ENCODE peak calls at places on chromosomes 3 and 15, in eight cellular contexts. Q is GM19239; G is NCI-H1694 treated with DMSO at 0.1 percent for 48 hours; B is NCI-H345; H is effector memory CD8-positive, alpha-beta T cell; N is pulmonary artery endothelial cell; C is right cardiac atrium; R is CD4-positive, alpha-beta T cell. M is an unnamed sample.

GRCh38 chr3:149247929-149248691 is 26.5 kb upstream of the CP start:
- DNase-seq in Q (no peak), G (no peak), B (no peak), H (no peak), N (no peak), C (no peak), R (no peak), M (no peak)

GRCh38 chr3:98887684-98888083 is 13.8 kb downstream of the DCBLD2 start:
- DNase-seq in Q (no peak), G (no peak), B (no peak), H (no peak), N (no peak), C (no peak), R (no peak), M (no peak)

GRCh38 chr3:173111321-173111720 is 29.7 kb downstream of the SPATA16 start:
- DNase-seq in Q (no peak), G (no peak), B (no peak), H (no peak), N (no peak), C (no peak), R (no peak), M (no peak)

GRCh38 chr3:40185029-40185695 is 124.3 kb upstream of the EIF1B start:
- DNase-seq in Q (no peak), G (no peak), B (no peak), H (no peak), N (no peak), C (no peak), R (no peak), M (no peak)

GRCh38 chr3:96986241-96986640 is 171.8 kb downstream of the EPHA6 start:
- DNase-seq in Q (no peak), G (no peak), B (peak), H (no peak), N (no peak), C (no peak), R (no peak), M (no peak)

GRCh38 chr15:56948766-56949105 is 30.3 kb downstream of the TCF12 start:
- DNase-seq in Q (no peak), G (no peak), B (no peak), H (no peak), N (no peak), C (no peak), R (no peak), M (no peak)

GRCh38 chr3:128923607-128924385 is 44.4 kb downstream of the ACAD9 start:
- DNase-seq in Q (no peak), G (peak), B (no peak), H (no peak), N (no peak), C (no peak), R (no peak), M (no peak)

GRCh38 chr3:152268501-152269422 is at the start of gene MBNL1:
- DNase-seq in Q (no peak), G (peak), B (peak), H (peak), N (peak), C (peak), R (peak), M (peak)

GRCh38 chr15:85329561-85330421 is 50.6 kb upstream of the AKAP13 start:
- DNase-seq in Q (peak), G (no peak), B (no peak), H (no peak), N (no peak), C (no peak), R (no peak), M (peak)

GRCh38 chr3:57446318-57446841 is 97.8 kb downstream of the DNAH12 start:
- DNase-seq in Q (no peak), G (no peak), B (no peak), H (no peak), N (no peak), C (no peak), R (no peak), M (no peak)

GRCh38 chr15:65087873-65088642 is 11.5 kb downstream of the KBTBD13 start:
- DNase-seq in Q (no peak), G (no peak), B (no peak), H (no peak), N (no peak), C (peak), R (no peak), M (no peak)

GRCh38 chr3:49683162-49683561 is 6.1 kb downstream of the MST1 start:
- DNase-seq in Q (no peak), G (no peak), B (no peak), H (no peak), N (no peak), C (no peak), R (no peak), M (no peak)

M was measured in CD8-positive, alpha-beta memory T cell.